ENCODE peak calls at places on chromosomes 4 and X, in five cellular contexts. N is kidney tubule cell; D is islet precursor cell; F is H7; V is CD8-positive, alpha-beta T cell. O is an unnamed sample.

GRCh38 chrX:1484638-1485019 is 31.9 kb upstream of the ASMTL start:
- DNase-seq in N (no peak), D (no peak), F (no peak), V (no peak), O (no peak)

GRCh38 chr4:128916832-128917231 is 107.3 kb downstream of the JADE1 start:
- DNase-seq in N (no peak), D (no peak), F (no peak), V (peak), O (no peak)

GRCh38 chrX:106286053-106286650 is 118.0 kb downstream of the PWWP3B start:
- DNase-seq in N (peak), D (peak), F (no peak), V (no peak), O (no peak)

GRCh38 chrX:119686087-119686639 is 6.8 kb downstream of the SEPTIN6 start:
- DNase-seq in N (no peak), D (no peak), F (no peak), V (no peak), O (no peak)

GRCh38 chr4:88599298-88599697 is 7.0 kb downstream of the HERC3 start:
- DNase-seq in N (no peak), D (no peak), F (no peak), V (no peak), O (no peak)

GRCh38 chr4:187006189-187006618 is 282.5 kb upstream of the FAT1 start:
- DNase-seq in N (peak), D (no peak), F (no peak), V (no peak), O (no peak)

GRCh38 chrX:86047174-86047991 is at the start of gene CHM:
- DNase-seq in N (peak), D (peak), F (peak), V (peak), O (no peak)

GRCh38 chr4:43512253-43512652 is 619.7 kb downstream of the GRXCR1 start:
- DNase-seq in N (no peak), D (no peak), F (no peak), V (no peak), O (no peak)

GRCh38 chrX:68982476-68982875 is 153.7 kb downstream of the EFNB1 start:
- DNase-seq in N (no peak), D (no peak), F (peak), V (no peak), O (no peak)

GRCh38 chrX:152642931-152643525 is 5.3 kb downstream of the GABRQ start:
- DNase-seq in N (no peak), D (no peak), F (no peak), V (no peak), O (no peak)

GRCh38 chr4:82124365-82124764 is 249.4 kb downstream of the HNRNPD start:
- DNase-seq in N (no peak), D (peak), F (no peak), V (no peak), O (no peak)

GRCh38 chrX:40184968-40185367 is 87.2 kb upstream of the BCOR start:
- DNase-seq in N (no peak), D (no peak), F (no peak), V (no peak), O (no peak)

GRCh38 chrX:141278306-141278705 is 36.0 kb upstream of the SPANXC start:
- DNase-seq in N (peak), D (no peak), F (peak), V (no peak), O (no peak)

GRCh38 chr4:16225996-16226815 is at the start of gene TAPT1:
- DNase-seq in N (peak), D (peak), F (peak), V (peak), O (peak)

GRCh38 chrX:65668362-65669310 is 1.2 kb downstream of the MSN start:
- DNase-seq in N (peak), D (peak), F (peak), V (peak), O (peak)

GRCh38 chr4:31946456-31946855 is 1226.3 kb downstream of the PCDH7 start:
- DNase-seq in N (no peak), D (no peak), F (no peak), V (no peak), O (no peak)

GRCh38 chr4:10173039-10173753 is 56.6 kb upstream of the WDR1 start:
- DNase-seq in N (peak), D (peak), F (no peak), V (no peak), O (no peak)

GRCh38 chr4:70443329-70443728 is 28.7 kb upstream of the MUC7 start:
- DNase-seq in N (no peak), D (no peak), F (no peak), V (no peak), O (no peak)

GRCh38 chr4:129218355-129218754 is 122.4 kb downstream of the C4orf33 start:
- DNase-seq in N (peak), D (no peak), F (no peak), V (no peak), O (no peak)

GRCh38 chrX:55710701-55711100 is 6.8 kb upstream of the RRAGB start:
- DNase-seq in N (peak), D (no peak), F (no peak), V (no peak), O (no peak)

GRCh38 chr4:123244233-123244632 is 152.4 kb upstream of the SPRY1 start:
- DNase-seq in N (no peak), D (peak), F (no peak), V (no peak), O (no peak)

O was measured in NK-92 treated with Interleukin-12 subunit alpha and Interleukin-12 subunit beta, amount 100 ng/mL, for 24 hours.